ENCODE peak calls at places on chromosome 16, in six cellular contexts. P is transverse colon; K is esophagus squamous epithelium; N is pons; I is testis; W is naive thymus-derived CD4-positive, alpha-beta T cell. L is an unnamed sample.
A peak's percentile ranks its signal among the peaks of the same experiment; 100 is the strongest.

GRCh38 chr16:50539822-50540710 is 8.1 kb upstream of the NKD1 start:
- DNase-seq in P (no peak), K (no peak), N (peak; percentile 90), I (no peak), W (no peak), L (no peak)

GRCh38 chr16:83160609-83161008 is 533.8 kb downstream of the CDH13 start:
- DNase-seq in P (no peak), K (no peak), N (no peak), I (no peak), W (no peak), L (no peak)

GRCh38 chr16:73057369-73058210 is 9.7 kb upstream of the ZFHX3 start:
- DNase-seq in P (no peak), K (no peak), N (no peak), I (peak; percentile 40), W (no peak), L (peak; percentile 68)

GRCh38 chr16:70703041-70703834 is 17.4 kb upstream of the MTSS2 start:
- DNase-seq in P (peak; percentile 47), K (no peak), N (no peak), I (no peak), W (no peak), L (peak; percentile 56)

GRCh38 chr16:84596801-84597517 is 20.9 kb downstream of the COTL1 start:
- DNase-seq in P (no peak), K (no peak), N (no peak), I (no peak), W (no peak), L (no peak)

GRCh38 chr16:87842209-87842869 is 27.0 kb downstream of the SLC7A5 start:
- DNase-seq in P (no peak), K (no peak), N (no peak), I (peak; percentile 64), W (peak; percentile 23), L (no peak)

GRCh38 chr16:53545433-53545832 is 42.4 kb upstream of the AKTIP start:
- DNase-seq in P (no peak), K (no peak), N (no peak), I (no peak), W (peak; percentile 75), L (no peak)

GRCh38 chr16:29151317-29151716 is 166.5 kb downstream of the LAT start:
- DNase-seq in P (no peak), K (no peak), N (no peak), I (no peak), W (no peak), L (no peak)

GRCh38 chr16:7772722-7773121 is 440.1 kb downstream of the RBFOX1 start:
- DNase-seq in P (no peak), K (no peak), N (no peak), I (no peak), W (no peak), L (no peak)

GRCh38 chr16:79327836-79328235 is 272.7 kb downstream of the MAF start:
- DNase-seq in P (no peak), K (no peak), N (no peak), I (no peak), W (no peak), L (no peak)

GRCh38 chr16:48613061-48613957 is 3.3 kb upstream of the N4BP1 start:
- DNase-seq in P (peak; percentile 43), K (no peak), N (peak; percentile 45), I (no peak), W (peak; percentile 92), L (no peak)

GRCh38 chr16:66064811-66065530 is 301.5 kb upstream of the CDH5 start:
- DNase-seq in P (no peak), K (no peak), N (no peak), I (no peak), W (no peak), L (no peak)

GRCh38 chr16:4316103-4316731 is 350 bp downstream of the GLIS2 start:
- DNase-seq in P (no peak), K (no peak), N (no peak), I (no peak), W (no peak), L (no peak)